ENCODE peak calls at places on chromosomes 5 and 9, in eight cellular contexts. R is ovary, C is psoas muscle, X is AG09309, S is OCI-LY7, G is cardiac fibroblast, P is glutamatergic neuron, T is coronary artery. I is an unnamed sample.

GRCh38 chr9:31639444-31639843 is 745.0 kb upstream of the ACO1 start:
- DNase-seq in X (no peak), R (no peak), G (no peak), C (no peak), T (no peak), P (no peak), S (no peak), I (no peak)

GRCh38 chr5:90519081-90519480 is 10.3 kb downstream of the LYSMD3 start:
- DNase-seq in P (no peak), G (no peak), T (no peak), S (no peak), R (no peak), X (no peak), C (no peak), I (no peak)

GRCh38 chr5:77850536-77851228 is 74.5 kb upstream of the TBCA start:
- DNase-seq in X (no peak), C (no peak), P (no peak), G (no peak), T (no peak), R (no peak), S (no peak), I (no peak)

GRCh38 chr5:153661897-153662296 is 171.4 kb downstream of the GRIA1 start:
- DNase-seq in T (no peak), C (no peak), R (no peak), G (no peak), X (no peak), P (no peak), S (no peak), I (no peak)

GRCh38 chr5:142866563-142867275 is 96.5 kb downstream of the ARHGAP26 start:
- DNase-seq in R (no peak), S (peak; percentile 77), C (no peak), T (no peak), X (no peak), G (peak; percentile 82), P (no peak), I (peak; percentile 78)

GRCh38 chr5:67015577-67016290 is 180.9 kb downstream of the CD180 start:
- DNase-seq in P (no peak), R (no peak), T (no peak), S (no peak), X (no peak), C (no peak), G (peak; percentile 64), I (no peak)

GRCh38 chr9:91776409-91777365 is 173.3 kb downstream of the ROR2 start:
- DNase-seq in C (no peak), T (no peak), S (no peak), P (no peak), X (peak; percentile 28), R (no peak), G (peak; percentile 81), I (no peak)

GRCh38 chr5:1913578-1913977 is 30.9 kb upstream of the IRX4 start:
- DNase-seq in G (no peak), R (no peak), P (no peak), T (peak; percentile 38), S (no peak), C (no peak), X (no peak), I (no peak)

GRCh38 chr9:127320122-127320378 is 55.5 kb downstream of the GARNL3 start:
- DNase-seq in C (no peak), X (no peak), P (no peak), T (no peak), R (no peak), S (no peak), G (no peak), I (no peak)

GRCh38 chr5:14929293-14930065 is 57.9 kb upstream of the ANKH start:
- DNase-seq in S (no peak), X (no peak), P (no peak), T (no peak), G (peak; percentile 33), R (no peak), C (no peak), I (no peak)

GRCh38 chr9:2838356-2838983 is 5.4 kb downstream of the PUM3 start:
- DNase-seq in S (no peak), X (no peak), G (peak; percentile 37), T (no peak), C (no peak), R (no peak), P (no peak), I (no peak)

GRCh38 chr5:65391591-65391990 is 90.1 kb downstream of the ADAMTS6 start:
- DNase-seq in T (no peak), G (peak; percentile 44), R (no peak), S (no peak), C (no peak), X (peak; percentile 10), P (no peak), I (no peak)

GRCh38 chr9:121577201-121577600 is 74.2 kb upstream of the DAB2IP start:
- DNase-seq in R (peak; percentile 24), S (no peak), G (no peak), X (no peak), P (no peak), C (no peak), T (no peak), I (no peak)

GRCh38 chr5:180718810-180719453 is 20.9 kb downstream of the OR2Y1 start:
- DNase-seq in X (peak; percentile 3), R (no peak), P (no peak), C (no peak), G (peak; percentile 50), T (no peak), S (peak; percentile 44), I (peak; percentile 31)

GRCh38 chr9:125993423-125993935 is 246.3 kb downstream of the PBX3 start:
- DNase-seq in T (no peak), G (no peak), C (peak; percentile 28), P (no peak), R (no peak), X (no peak), S (no peak), I (no peak)

GRCh38 chr5:83370957-83371356 is 100.6 kb upstream of the VCAN start:
- DNase-seq in R (no peak), X (no peak), G (no peak), T (no peak), C (no peak), P (no peak), S (no peak), I (no peak)

GRCh38 chr5:108382784-108383358 is 973 bp upstream of the FBXL17 start:
- DNase-seq in X (no peak), S (peak; percentile 52), C (no peak), T (no peak), R (no peak), G (no peak), P (no peak), I (peak; percentile 19)

DNA sequence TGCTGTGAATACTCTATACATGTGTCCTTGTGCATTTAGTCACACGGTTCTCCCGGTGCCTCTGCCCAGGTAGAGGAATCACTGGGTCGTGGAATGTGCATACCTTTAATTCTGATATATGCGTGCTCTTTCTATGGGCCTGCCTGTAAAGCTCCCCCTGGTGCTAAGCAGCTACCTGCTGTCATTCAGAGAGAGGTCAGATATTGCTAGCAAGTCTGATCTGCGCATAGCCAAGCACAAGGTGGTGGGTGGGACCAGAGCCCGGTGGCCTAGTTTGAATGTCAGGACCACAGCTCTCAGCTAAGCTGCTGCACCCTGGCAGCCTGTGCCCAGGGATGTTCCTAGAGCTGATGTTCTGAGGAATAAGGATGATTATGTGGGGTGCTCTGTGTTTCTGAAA is 33.4 kb downstream of the TJP2 start:
- DNase-seq in G (no peak), S (peak; percentile 10), P (no peak), C (no peak), X (no peak), R (no peak), T (no peak), I (no peak)
- TF ChIP-seq CTCF in G (no peak), S (peak; percentile 34), P (no peak), C (no peak), X (no peak), R (no peak), T (no peak), I (no peak)

DNA sequence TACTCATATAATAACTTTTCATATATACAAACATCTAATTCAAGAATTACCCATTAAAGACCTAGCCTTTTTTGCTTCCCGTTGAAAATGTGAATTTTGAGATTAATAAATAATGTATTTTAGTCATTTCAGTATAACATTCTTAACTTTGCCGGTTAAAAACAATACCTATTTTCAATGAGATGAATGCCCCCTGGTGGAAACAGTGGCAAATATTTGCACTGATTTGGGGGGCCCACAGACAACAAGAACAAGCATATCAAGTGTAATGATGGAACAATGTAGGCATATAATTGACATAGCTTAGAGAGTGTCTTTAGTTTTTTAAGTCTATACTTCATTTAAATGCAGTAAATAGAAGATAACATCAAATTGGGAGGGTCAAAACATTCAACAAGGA is 111.9 kb downstream of the NTRK2 start:
- DNase-seq in X (no peak), G (peak; percentile 6), T (no peak), R (no peak), S (peak; percentile 16), C (no peak), P (no peak), I (peak; percentile 15)
- TF ChIP-seq CTCF in X (peak; percentile 36), G (peak; percentile 38), T (peak; percentile 15), R (peak; percentile 51), S (peak; percentile 77), C (peak; percentile 20), P (peak; percentile 70), I (peak; percentile 64)

GRCh38 chr9:71975833-71976232 is 64.4 kb downstream of the C9orf85 start:
- DNase-seq in S (peak; percentile 19), X (peak; percentile 8), T (no peak), G (peak; percentile 32), P (no peak), R (no peak), C (no peak), I (no peak)
- TF ChIP-seq CTCF in S (peak; percentile 74), X (peak; percentile 34), T (peak; percentile 26), G (peak; percentile 12), P (no peak), R (no peak), C (peak; percentile 22), I (peak; percentile 25)

GRCh38 chr5:144198386-144198785 is 27.7 kb downstream of the KCTD16 start:
- DNase-seq in S (no peak), P (no peak), R (no peak), G (no peak), T (no peak), X (no peak), C (no peak), I (no peak)

GRCh38 chr5:144195443-144195842 is 24.8 kb downstream of the KCTD16 start:
- DNase-seq in X (no peak), T (no peak), G (no peak), P (no peak), S (no peak), C (no peak), R (no peak), I (no peak)

GRCh38 chr5:144194148-144194547 is 23.5 kb downstream of the KCTD16 start:
- DNase-seq in R (no peak), G (no peak), C (no peak), T (no peak), P (no peak), X (no peak), S (no peak), I (no peak)

GRCh38 chr5:144191998-144192397 is 21.3 kb downstream of the KCTD16 start:
- DNase-seq in P (no peak), G (peak; percentile 71), X (no peak), T (no peak), R (no peak), C (no peak), S (peak; percentile 87), I (peak; percentile 63)

DNA sequence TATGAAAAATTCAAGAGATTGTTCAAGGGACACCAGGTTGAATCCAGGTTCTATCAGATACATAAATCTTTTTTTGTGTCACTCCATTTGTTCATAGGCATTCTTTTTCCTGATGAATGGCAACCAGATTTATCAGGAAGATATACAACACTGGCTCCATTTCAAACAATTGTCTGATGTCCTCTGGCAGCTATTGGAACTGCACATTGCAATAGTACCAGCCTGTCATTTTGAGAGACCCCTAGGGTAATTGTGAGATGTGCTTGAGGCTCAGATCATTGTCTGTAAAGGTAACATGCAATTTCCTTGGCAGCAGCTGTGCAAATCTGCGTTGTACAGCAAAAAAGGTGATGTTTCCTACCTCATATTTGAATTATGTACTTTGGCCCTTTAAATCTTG is 25.9 kb downstream of the KCTD16 start:
- DNase-seq in C (no peak), R (no peak), X (no peak), T (no peak), G (no peak), P (no peak), S (no peak), I (no peak)
- TF ChIP-seq CTCF in C (no peak), R (no peak), X (no peak), T (no peak), G (no peak), P (peak; percentile 64), S (no peak), I (no peak)